ENCODE peak calls at places on chromosomes 6 and 20, in six cellular contexts. I is activated CD8-positive, alpha-beta memory T cell treated with anti-CD3 and anti-CD28 coated beads for 24 hours; B is stimulated activated CD4-positive, alpha-beta T cell treated with anti-CD3 and anti-CD28 coated beads, Interleukin-15, amount 100 ng/mL, for 1 hour; P is NCI-H82; E is stimulated activated effector memory CD8-positive, alpha-beta T cell treated with anti-CD3 and anti-CD28 coated beads, Interleukin-12 subunit alpha, Interleukin-12 subunit beta, amount 100 ng/mL, for 72 hours; U is germinal center. T is an unnamed sample.

GRCh38 chr6:15969236-15969778 is 159.6 kb upstream of the MYLIP start:
- DNase-seq in E (no peak), U (no peak), P (no peak), I (no peak), B (no peak), T (no peak)

GRCh38 chr6:6910734-6911295 is 196.9 kb upstream of the RREB1 start:
- DNase-seq in P (no peak), I (no peak), U (no peak), E (no peak), B (no peak), T (no peak)

GRCh38 chr6:36243562-36244212 is 26.2 kb upstream of the PNPLA1 start:
- DNase-seq in U (no peak), I (no peak), B (no peak), E (no peak), P (peak; percentile 52), T (no peak)

GRCh38 chr6:169070506-169071176 is 183.0 kb downstream of the THBS2 start:
- DNase-seq in U (no peak), E (no peak), B (no peak), I (no peak), P (no peak), T (no peak)

GRCh38 chr6:117018771-117019170 is 141.7 kb downstream of the RFX6 start:
- DNase-seq in U (no peak), I (no peak), P (no peak), E (no peak), B (no peak), T (no peak)

GRCh38 chr6:17638212-17638611 is 38.1 kb downstream of the FAM8A1 start:
- DNase-seq in E (no peak), P (no peak), B (no peak), I (no peak), U (no peak), T (no peak)

GRCh38 chr6:131929227-131929626 is 21.9 kb downstream of the CCN2 start:
- DNase-seq in U (no peak), P (no peak), E (no peak), I (no peak), B (no peak), T (no peak)

GRCh38 chr20:60191014-60191413 is 232.8 kb downstream of the CDH26 start:
- DNase-seq in U (no peak), P (no peak), I (no peak), E (no peak), B (no peak), T (no peak)

GRCh38 chr20:25046736-25047666 is 10.9 kb downstream of the ACSS1 start:
- DNase-seq in U (no peak), E (no peak), P (no peak), B (no peak), I (no peak), T (no peak)

T was measured in NAMALWA.